ENCODE peak calls at places on chromosome 20, in ten cellular contexts. One of them, this sample, is unnamed.
A peak's percentile ranks its signal among the peaks of the same experiment; 100 is the strongest.

GRCh38 chr20:23367770-23368169 is 5.8 kb downstream of the GZF1 start:
- DNase-seq in ELR: peak; percentile 75
- DNase-seq in T-helper 2 cell: no peak
- DNase-seq in CD14-positive monocyte: no peak
- DNase-seq in neural crest cell: no peak
- DNase-seq in cardiac fibroblast: no peak
- DNase-seq in activated CD8-positive, alpha-beta memory T cell treated with anti-CD3 and anti-CD28 coated beads for 24 hours: no peak
- DNase-seq in EH: no peak
- DNase-seq in RPMI7951: peak; percentile 48
- DNase-seq in HCEC 1CT: peak; percentile 45
- DNase-seq in this sample: no peak

GRCh38 chr20:58511861-58512260 is 3.3 kb downstream of the APCDD1L start:
- DNase-seq in EH: no peak
- DNase-seq in cardiac fibroblast: peak; percentile 18
- DNase-seq in ELR: no peak
- DNase-seq in CD14-positive monocyte: no peak
- DNase-seq in activated CD8-positive, alpha-beta memory T cell treated with anti-CD3 and anti-CD28 coated beads for 24 hours: no peak
- DNase-seq in RPMI7951: peak; percentile 91
- DNase-seq in HCEC 1CT: no peak
- DNase-seq in T-helper 2 cell: no peak
- DNase-seq in neural crest cell: no peak
- DNase-seq in this sample: no peak

GRCh38 chr20:21209668-21210067 is 83.8 kb downstream of the KIZ start:
- DNase-seq in cardiac fibroblast: no peak
- DNase-seq in RPMI7951: no peak
- DNase-seq in EH: no peak
- DNase-seq in ELR: no peak
- DNase-seq in HCEC 1CT: no peak
- DNase-seq in neural crest cell: no peak
- DNase-seq in CD14-positive monocyte: no peak
- DNase-seq in activated CD8-positive, alpha-beta memory T cell treated with anti-CD3 and anti-CD28 coated beads for 24 hours: no peak
- DNase-seq in T-helper 2 cell: no peak
- DNase-seq in this sample: no peak

GRCh38 chr20:24648481-24648880 is 179.1 kb downstream of the SYNDIG1 start:
- DNase-seq in activated CD8-positive, alpha-beta memory T cell treated with anti-CD3 and anti-CD28 coated beads for 24 hours: no peak
- DNase-seq in neural crest cell: no peak
- DNase-seq in CD14-positive monocyte: no peak
- DNase-seq in RPMI7951: peak; percentile 76
- DNase-seq in cardiac fibroblast: peak; percentile 55
- DNase-seq in EH: peak; percentile 37
- DNase-seq in T-helper 2 cell: no peak
- DNase-seq in HCEC 1CT: no peak
- DNase-seq in ELR: no peak
- DNase-seq in this sample: no peak

GRCh38 chr20:63029358-63030121 is 22.8 kb upstream of the BHLHE23 start:
- DNase-seq in EH: no peak
- DNase-seq in CD14-positive monocyte: no peak
- DNase-seq in RPMI7951: no peak
- DNase-seq in neural crest cell: no peak
- DNase-seq in activated CD8-positive, alpha-beta memory T cell treated with anti-CD3 and anti-CD28 coated beads for 24 hours: no peak
- DNase-seq in ELR: no peak
- DNase-seq in cardiac fibroblast: no peak
- DNase-seq in HCEC 1CT: no peak
- DNase-seq in T-helper 2 cell: no peak
- DNase-seq in this sample: peak; percentile 7

GRCh38 chr20:15220778-15221565 is 883.6 kb upstream of the FLRT3 start:
- DNase-seq in HCEC 1CT: no peak
- DNase-seq in T-helper 2 cell: no peak
- DNase-seq in activated CD8-positive, alpha-beta memory T cell treated with anti-CD3 and anti-CD28 coated beads for 24 hours: no peak
- DNase-seq in RPMI7951: peak; percentile 60
- DNase-seq in ELR: no peak
- DNase-seq in EH: peak; percentile 51
- DNase-seq in CD14-positive monocyte: no peak
- DNase-seq in neural crest cell: no peak
- DNase-seq in cardiac fibroblast: peak; percentile 17
- DNase-seq in this sample: peak; percentile 5

GRCh38 chr20:53287357-53288042 is 306.1 kb downstream of the ZNF217 start:
- DNase-seq in CD14-positive monocyte: no peak
- DNase-seq in activated CD8-positive, alpha-beta memory T cell treated with anti-CD3 and anti-CD28 coated beads for 24 hours: no peak
- DNase-seq in RPMI7951: no peak
- DNase-seq in cardiac fibroblast: no peak
- DNase-seq in neural crest cell: no peak
- DNase-seq in ELR: no peak
- DNase-seq in T-helper 2 cell: no peak
- DNase-seq in HCEC 1CT: no peak
- DNase-seq in EH: no peak
- DNase-seq in this sample: no peak

GRCh38 chr20:11296951-11297350 is 620.7 kb upstream of the BTBD3 start:
- DNase-seq in activated CD8-positive, alpha-beta memory T cell treated with anti-CD3 and anti-CD28 coated beads for 24 hours: no peak
- DNase-seq in T-helper 2 cell: no peak
- DNase-seq in HCEC 1CT: no peak
- DNase-seq in neural crest cell: no peak
- DNase-seq in CD14-positive monocyte: no peak
- DNase-seq in cardiac fibroblast: no peak
- DNase-seq in EH: no peak
- DNase-seq in RPMI7951: no peak
- DNase-seq in ELR: no peak
- DNase-seq in this sample: peak; percentile 12

GRCh38 chr20:46021361-46022359 is 7.4 kb upstream of the SLC12A5 start:
- DNase-seq in T-helper 2 cell: peak; percentile 41
- DNase-seq in activated CD8-positive, alpha-beta memory T cell treated with anti-CD3 and anti-CD28 coated beads for 24 hours: peak; percentile 73
- DNase-seq in cardiac fibroblast: no peak
- DNase-seq in HCEC 1CT: no peak
- DNase-seq in RPMI7951: peak; percentile 54
- DNase-seq in ELR: peak; percentile 50
- DNase-seq in CD14-positive monocyte: no peak
- DNase-seq in EH: no peak
- DNase-seq in neural crest cell: peak; percentile 87
- DNase-seq in this sample: peak; percentile 17

GRCh38 chr20:3383878-3384495 is 23.5 kb downstream of the DNAAF9 start:
- DNase-seq in cardiac fibroblast: no peak
- DNase-seq in CD14-positive monocyte: no peak
- DNase-seq in HCEC 1CT: no peak
- DNase-seq in ELR: no peak
- DNase-seq in neural crest cell: no peak
- DNase-seq in T-helper 2 cell: peak; percentile 89
- DNase-seq in RPMI7951: no peak
- DNase-seq in EH: no peak
- DNase-seq in activated CD8-positive, alpha-beta memory T cell treated with anti-CD3 and anti-CD28 coated beads for 24 hours: no peak
- DNase-seq in this sample: no peak

GRCh38 chr20:58890454-58891075 is 38.0 kb downstream of the GNAS start:
- DNase-seq in ELR: peak; percentile 85
- DNase-seq in cardiac fibroblast: peak; percentile 91
- DNase-seq in activated CD8-positive, alpha-beta memory T cell treated with anti-CD3 and anti-CD28 coated beads for 24 hours: peak; percentile 88
- DNase-seq in EH: peak; percentile 83
- DNase-seq in RPMI7951: peak; percentile 84
- DNase-seq in neural crest cell: peak; percentile 73
- DNase-seq in T-helper 2 cell: peak; percentile 81
- DNase-seq in CD14-positive monocyte: no peak
- DNase-seq in HCEC 1CT: peak; percentile 70
- DNase-seq in this sample: peak; percentile 44

GRCh38 chr20:63828545-63828944 is 2.5 kb downstream of the ZBTB46 start:
- DNase-seq in CD14-positive monocyte: no peak
- DNase-seq in HCEC 1CT: no peak
- DNase-seq in cardiac fibroblast: no peak
- DNase-seq in neural crest cell: no peak
- DNase-seq in EH: no peak
- DNase-seq in ELR: no peak
- DNase-seq in activated CD8-positive, alpha-beta memory T cell treated with anti-CD3 and anti-CD28 coated beads for 24 hours: no peak
- DNase-seq in RPMI7951: no peak
- DNase-seq in T-helper 2 cell: no peak
- DNase-seq in this sample: no peak

GRCh38 chr20:8223096-8223870 is 91.2 kb downstream of the PLCB1 start:
- DNase-seq in CD14-positive monocyte: no peak
- DNase-seq in cardiac fibroblast: peak; percentile 87
- DNase-seq in T-helper 2 cell: no peak
- DNase-seq in RPMI7951: peak; percentile 55
- DNase-seq in ELR: peak; percentile 69
- DNase-seq in HCEC 1CT: peak; percentile 92
- DNase-seq in neural crest cell: no peak
- DNase-seq in EH: peak; percentile 95
- DNase-seq in activated CD8-positive, alpha-beta memory T cell treated with anti-CD3 and anti-CD28 coated beads for 24 hours: no peak
- DNase-seq in this sample: peak; percentile 58

GRCh38 chr20:38158701-38159325 is 6.3 kb downstream of the TGM2 start:
- DNase-seq in RPMI7951: no peak
- DNase-seq in neural crest cell: no peak
- DNase-seq in T-helper 2 cell: no peak
- DNase-seq in EH: no peak
- DNase-seq in ELR: no peak
- DNase-seq in activated CD8-positive, alpha-beta memory T cell treated with anti-CD3 and anti-CD28 coated beads for 24 hours: no peak
- DNase-seq in cardiac fibroblast: peak; percentile 59
- DNase-seq in CD14-positive monocyte: no peak
- DNase-seq in HCEC 1CT: no peak
- DNase-seq in this sample: no peak

GRCh38 chr20:32018269-32019155 is 8.3 kb downstream of the CCM2L start:
- DNase-seq in cardiac fibroblast: no peak
- DNase-seq in EH: peak; percentile 8
- DNase-seq in RPMI7951: no peak
- DNase-seq in neural crest cell: peak; percentile 78
- DNase-seq in T-helper 2 cell: no peak
- DNase-seq in CD14-positive monocyte: no peak
- DNase-seq in HCEC 1CT: no peak
- DNase-seq in activated CD8-positive, alpha-beta memory T cell treated with anti-CD3 and anti-CD28 coated beads for 24 hours: peak; percentile 78
- DNase-seq in ELR: peak; percentile 30
- DNase-seq in this sample: peak; percentile 34

GRCh38 chr20:53839423-53840176 is 230.8 kb downstream of the BCAS1 start:
- DNase-seq in HCEC 1CT: no peak
- DNase-seq in ELR: no peak
- DNase-seq in neural crest cell: no peak
- DNase-seq in cardiac fibroblast: no peak
- DNase-seq in T-helper 2 cell: peak; percentile 96
- DNase-seq in activated CD8-positive, alpha-beta memory T cell treated with anti-CD3 and anti-CD28 coated beads for 24 hours: peak; percentile 75
- DNase-seq in CD14-positive monocyte: peak; percentile 77
- DNase-seq in RPMI7951: peak; percentile 52
- DNase-seq in EH: no peak
- DNase-seq in this sample: no peak

GRCh38 chr20:62088258-62089127 is 22.8 kb upstream of the TAF4 start:
- DNase-seq in cardiac fibroblast: peak; percentile 82
- DNase-seq in HCEC 1CT: peak; percentile 96
- DNase-seq in CD14-positive monocyte: no peak
- DNase-seq in activated CD8-positive, alpha-beta memory T cell treated with anti-CD3 and anti-CD28 coated beads for 24 hours: no peak
- DNase-seq in T-helper 2 cell: peak; percentile 14
- DNase-seq in ELR: peak; percentile 100
- DNase-seq in EH: peak; percentile 76
- DNase-seq in RPMI7951: peak; percentile 92
- DNase-seq in neural crest cell: no peak
- DNase-seq in this sample: peak; percentile 87

GRCh38 chr20:63446174-63447024 is 26.1 kb downstream of the KCNQ2 start:
- DNase-seq in HCEC 1CT: no peak
- DNase-seq in neural crest cell: no peak
- DNase-seq in CD14-positive monocyte: no peak
- DNase-seq in cardiac fibroblast: peak; percentile 4
- DNase-seq in ELR: no peak
- DNase-seq in activated CD8-positive, alpha-beta memory T cell treated with anti-CD3 and anti-CD28 coated beads for 24 hours: no peak
- DNase-seq in EH: no peak
- DNase-seq in RPMI7951: no peak
- DNase-seq in T-helper 2 cell: no peak
- DNase-seq in this sample: no peak

GRCh38 chr20:688809-689208 is 13.2 kb upstream of the SCRT2 start:
- DNase-seq in CD14-positive monocyte: peak; percentile 18
- DNase-seq in EH: peak; percentile 3
- DNase-seq in neural crest cell: no peak
- DNase-seq in HCEC 1CT: peak; percentile 20
- DNase-seq in ELR: peak; percentile 42
- DNase-seq in RPMI7951: no peak
- DNase-seq in cardiac fibroblast: no peak
- DNase-seq in T-helper 2 cell: no peak
- DNase-seq in activated CD8-positive, alpha-beta memory T cell treated with anti-CD3 and anti-CD28 coated beads for 24 hours: no peak
- DNase-seq in this sample: no peak

GRCh38 chr20:33575302-33575701 is 85.4 kb downstream of the CBFA2T2 start:
- DNase-seq in neural crest cell: no peak
- DNase-seq in ELR: no peak
- DNase-seq in T-helper 2 cell: no peak
- DNase-seq in EH: no peak
- DNase-seq in activated CD8-positive, alpha-beta memory T cell treated with anti-CD3 and anti-CD28 coated beads for 24 hours: no peak
- DNase-seq in HCEC 1CT: no peak
- DNase-seq in RPMI7951: no peak
- DNase-seq in CD14-positive monocyte: no peak
- DNase-seq in cardiac fibroblast: peak; percentile 57
- DNase-seq in this sample: no peak

GRCh38 chr20:53255102-53255710 is 283.0 kb downstream of the TSHZ2 start:
- DNase-seq in activated CD8-positive, alpha-beta memory T cell treated with anti-CD3 and anti-CD28 coated beads for 24 hours: no peak
- DNase-seq in CD14-positive monocyte: no peak
- DNase-seq in T-helper 2 cell: peak; percentile 17
- DNase-seq in EH: no peak
- DNase-seq in HCEC 1CT: no peak
- DNase-seq in cardiac fibroblast: no peak
- DNase-seq in RPMI7951: no peak
- DNase-seq in neural crest cell: no peak
- DNase-seq in ELR: no peak
- DNase-seq in this sample: no peak

GRCh38 chr20:11675920-11676617 is 241.6 kb upstream of the BTBD3 start:
- DNase-seq in HCEC 1CT: no peak
- DNase-seq in RPMI7951: no peak
- DNase-seq in CD14-positive monocyte: no peak
- DNase-seq in T-helper 2 cell: no peak
- DNase-seq in ELR: no peak
- DNase-seq in cardiac fibroblast: peak; percentile 14
- DNase-seq in EH: no peak
- DNase-seq in activated CD8-positive, alpha-beta memory T cell treated with anti-CD3 and anti-CD28 coated beads for 24 hours: no peak
- DNase-seq in neural crest cell: no peak
- DNase-seq in this sample: no peak

GRCh38 chr20:61835791-61836350 is 229.8 kb downstream of the TAF4 start:
- DNase-seq in cardiac fibroblast: no peak
- DNase-seq in ELR: no peak
- DNase-seq in RPMI7951: no peak
- DNase-seq in neural crest cell: no peak
- DNase-seq in T-helper 2 cell: no peak
- DNase-seq in EH: no peak
- DNase-seq in HCEC 1CT: no peak
- DNase-seq in activated CD8-positive, alpha-beta memory T cell treated with anti-CD3 and anti-CD28 coated beads for 24 hours: no peak
- DNase-seq in CD14-positive monocyte: no peak
- DNase-seq in this sample: no peak

GRCh38 chr20:23082846-23083552 is 3.1 kb downstream of the CD93 start:
- DNase-seq in ELR: no peak
- DNase-seq in cardiac fibroblast: peak; percentile 36
- DNase-seq in CD14-positive monocyte: no peak
- DNase-seq in T-helper 2 cell: peak; percentile 18
- DNase-seq in EH: no peak
- DNase-seq in HCEC 1CT: no peak
- DNase-seq in neural crest cell: no peak
- DNase-seq in activated CD8-positive, alpha-beta memory T cell treated with anti-CD3 and anti-CD28 coated beads for 24 hours: no peak
- DNase-seq in RPMI7951: no peak
- DNase-seq in this sample: no peak

GRCh38 chr20:24695529-24696225 is 226.2 kb downstream of the SYNDIG1 start:
- DNase-seq in RPMI7951: no peak
- DNase-seq in EH: no peak
- DNase-seq in ELR: no peak
- DNase-seq in CD14-positive monocyte: no peak
- DNase-seq in HCEC 1CT: no peak
- DNase-seq in T-helper 2 cell: no peak
- DNase-seq in activated CD8-positive, alpha-beta memory T cell treated with anti-CD3 and anti-CD28 coated beads for 24 hours: peak; percentile 24
- DNase-seq in neural crest cell: no peak
- DNase-seq in cardiac fibroblast: no peak
- DNase-seq in this sample: no peak

GRCh38 chr20:48819089-48819488 is 8.7 kb downstream of the PREX1 start:
- DNase-seq in HCEC 1CT: no peak
- DNase-seq in neural crest cell: no peak
- DNase-seq in ELR: no peak
- DNase-seq in CD14-positive monocyte: no peak
- DNase-seq in cardiac fibroblast: no peak
- DNase-seq in activated CD8-positive, alpha-beta memory T cell treated with anti-CD3 and anti-CD28 coated beads for 24 hours: no peak
- DNase-seq in EH: no peak
- DNase-seq in RPMI7951: no peak
- DNase-seq in T-helper 2 cell: no peak
- DNase-seq in this sample: no peak

GRCh38 chr20:32959351-32960221 is 44.6 kb downstream of the SUN5 start:
- DNase-seq in RPMI7951: no peak
- DNase-seq in HCEC 1CT: no peak
- DNase-seq in EH: no peak
- DNase-seq in ELR: no peak
- DNase-seq in T-helper 2 cell: no peak
- DNase-seq in neural crest cell: no peak
- DNase-seq in cardiac fibroblast: no peak
- DNase-seq in CD14-positive monocyte: no peak
- DNase-seq in activated CD8-positive, alpha-beta memory T cell treated with anti-CD3 and anti-CD28 coated beads for 24 hours: no peak
- DNase-seq in this sample: no peak

GRCh38 chr20:5172167-5172586 is 45.4 kb downstream of the CDS2 start:
- DNase-seq in neural crest cell: no peak
- DNase-seq in cardiac fibroblast: no peak
- DNase-seq in RPMI7951: no peak
- DNase-seq in HCEC 1CT: no peak
- DNase-seq in CD14-positive monocyte: no peak
- DNase-seq in EH: no peak
- DNase-seq in activated CD8-positive, alpha-beta memory T cell treated with anti-CD3 and anti-CD28 coated beads for 24 hours: no peak
- DNase-seq in ELR: no peak
- DNase-seq in T-helper 2 cell: no peak
- DNase-seq in this sample: no peak